ENCODE peak calls at places on chromosome 14, in eight cellular contexts. K is Karpas-422, W is left ventricle myocardium inferior, E is adrenal gland, O is mucosa of descending colon, G is IMR-90, X is uterus, Y is tibial artery. Q is an unnamed sample. For H3K9me3, the result is how much of the 10 kb centered on the place peaks cover.

GRCh38 chr14:54704768-54705167 is 137.8 kb downstream of the SAMD4A start:
- DNase-seq in G (no peak), X (no peak), K (no peak), W (no peak), E (no peak), O (no peak), Y (no peak), Q (no peak)

GRCh38 chr14:65928995-65929394 is 516.5 kb downstream of the FUT8 start:
- DNase-seq in G (no peak), Y (no peak), W (no peak), X (no peak), K (no peak), O (no peak), E (no peak), Q (no peak)

GRCh38 chr14:64760146-64760755 is 56.0 kb downstream of the PLEKHG3 start:
- DNase-seq in G (peak), E (peak), Y (peak), K (peak), O (peak), W (no peak), X (peak), Q (peak)

GRCh38 chr14:85415015-85415712 is 114.8 kb upstream of the FLRT2 start:
- DNase-seq in G (peak), X (peak), Y (no peak), W (peak), E (peak), K (no peak), O (peak), Q (no peak)

GRCh38 chr14:78074546-78074945 is 95.6 kb upstream of the NRXN3 start:
- DNase-seq in O (no peak), K (no peak), Y (no peak), X (no peak), W (no peak), E (no peak), G (no peak), Q (no peak)

GRCh38 chr14:65370890-65371289 is 41.6 kb upstream of the FUT8 start:
- DNase-seq in W (no peak), O (no peak), E (no peak), X (no peak), G (no peak), K (no peak), Y (no peak), Q (no peak)

GRCh38 chr14:80055912-80056801 is 155.1 kb downstream of the DIO2 start:
- DNase-seq in X (no peak), G (peak), E (peak), Y (peak), O (peak), K (peak), W (no peak), Q (no peak)

GRCh38 chr14:76550534-76550933 is 174.6 kb downstream of the ESRRB start:
- DNase-seq in Y (no peak), W (no peak), G (no peak), X (no peak), E (no peak), O (no peak), K (no peak), Q (no peak)

GRCh38 chr14:26286806-26287205 is 311.0 kb downstream of the NOVA1 start:
- DNase-seq in K (no peak), O (no peak), E (no peak), G (peak), X (no peak), W (no peak), Y (no peak), Q (no peak)

GRCh38 chr14:71856199-71856919 is 75.9 kb upstream of the RGS6 start:
- DNase-seq in O (no peak), E (no peak), W (no peak), G (no peak), X (no peak), K (no peak), Y (no peak), Q (no peak)

GRCh38 chr14:55713496-55713895 is 133.5 kb downstream of the KTN1 start:
- DNase-seq in Y (no peak), E (no peak), O (no peak), K (no peak), X (no peak), W (no peak), G (no peak), Q (no peak)

GRCh38 chr14:81382517-81383225 is 17.5 kb downstream of the STON2 start:
- DNase-seq in K (no peak), E (no peak), X (no peak), Y (no peak), W (no peak), O (no peak), G (no peak), Q (no peak)

GRCh38 chr14:61642246-61642982 is 52.9 kb upstream of the HIF1A start:
- DNase-seq in X (no peak), G (peak), E (no peak), Y (no peak), O (peak), K (peak), W (no peak), Q (no peak)

GRCh38 chr14:79916281-79916680 is 295.0 kb downstream of the DIO2 start:
- DNase-seq in Y (no peak), O (no peak), G (no peak), W (no peak), K (no peak), X (no peak), E (no peak), Q (no peak)

GRCh38 chr14:75654127-75654732 is 6.4 kb downstream of the ERG28 start:
- DNase-seq in O (peak), W (peak), G (peak), X (peak), Y (peak), K (peak), E (peak), Q (peak)

GRCh38 chr14:91100086-91100485 is 13.8 kb upstream of the DGLUCY start:
- DNase-seq in X (no peak), O (no peak), W (no peak), Y (no peak), E (no peak), K (no peak), G (no peak), Q (no peak)

GRCh38 chr14:50801706-50802105 is 29.3 kb downstream of the NIN start:
- DNase-seq in G (peak), W (no peak), O (no peak), Y (no peak), X (no peak), E (no peak), K (no peak), Q (no peak)

DNA sequence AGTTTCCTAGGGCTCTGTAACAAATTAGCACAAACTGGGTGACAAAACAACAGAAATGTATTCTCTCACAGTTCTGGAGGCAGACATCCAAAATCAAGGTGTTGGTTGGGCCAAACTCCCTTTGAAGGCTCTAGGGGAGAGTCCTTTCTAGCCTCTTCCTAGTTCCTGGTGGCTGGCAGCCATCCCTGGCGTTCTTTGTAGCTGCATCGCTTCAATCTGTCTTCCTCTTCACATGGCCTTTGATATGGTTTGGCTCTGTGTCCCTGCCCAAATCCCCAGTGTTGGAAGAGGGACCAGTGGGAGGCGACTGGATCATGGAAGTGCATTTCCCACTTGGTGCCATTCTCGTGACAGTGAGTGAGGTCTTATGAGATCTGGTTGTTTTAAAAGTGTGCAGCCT is 117.5 kb downstream of the VRK1 start:
- DNase-seq in W (no peak), G (no peak), X (no peak), K (no peak), Y (no peak), E (no peak), O (no peak), Q (no peak)
- H3K9me3 ChIP-seq in W (under half), G (under half), X (under half), K (under half), Y (under half), E (under half), O (under half), Q (under half)

GRCh38 chr14:74239848-74240793 is 872 bp downstream of the VSX2 start:
- DNase-seq in G (no peak), W (no peak), Y (no peak), K (no peak), X (no peak), E (no peak), O (no peak), Q (no peak)

GRCh38 chr14:74238974-74239847 is at the start of gene VSX2:
- DNase-seq in W (no peak), E (no peak), Y (no peak), K (no peak), G (no peak), X (no peak), O (no peak), Q (no peak)

GRCh38 chr14:74240794-74241610 is 1.8 kb downstream of the VSX2 start:
- DNase-seq in X (no peak), O (no peak), E (no peak), G (no peak), Y (no peak), K (no peak), W (no peak), Q (no peak)

GRCh38 chr14:74235017-74235416 is 4.2 kb upstream of the VSX2 start:
- DNase-seq in O (no peak), K (no peak), G (no peak), W (no peak), Y (no peak), X (no peak), E (no peak), Q (no peak)

GRCh38 chr14:74237441-74237840 is 1.8 kb upstream of the VSX2 start:
- DNase-seq in O (no peak), K (no peak), X (no peak), E (no peak), Y (no peak), G (no peak), W (no peak), Q (no peak)
- H3K9me3 ChIP-seq in O (under half), K (under half), X (under half), E (under half), Y (under half), G (under half), W (under half), Q (under half)

GRCh38 chr14:105860615-105861580 is 334.5 kb downstream of the TMEM121 start:
- DNase-seq in W (peak), O (no peak), K (peak), E (peak), Y (no peak), X (peak), G (no peak), Q (peak)
- H3K9me3 ChIP-seq in W (under half), O (under half), K (under half), E (under half), Y (under half), X (under half), G (half or more), Q (under half)

GRCh38 chr14:32996343-32996742 is 57.7 kb downstream of the NPAS3 start:
- DNase-seq in W (no peak), G (no peak), X (no peak), E (no peak), K (no peak), Y (no peak), O (no peak), Q (no peak)
- H3K9me3 ChIP-seq in W (under half), G (under half), X (under half), E (under half), K (under half), Y (under half), O (under half), Q (under half)

DNA sequence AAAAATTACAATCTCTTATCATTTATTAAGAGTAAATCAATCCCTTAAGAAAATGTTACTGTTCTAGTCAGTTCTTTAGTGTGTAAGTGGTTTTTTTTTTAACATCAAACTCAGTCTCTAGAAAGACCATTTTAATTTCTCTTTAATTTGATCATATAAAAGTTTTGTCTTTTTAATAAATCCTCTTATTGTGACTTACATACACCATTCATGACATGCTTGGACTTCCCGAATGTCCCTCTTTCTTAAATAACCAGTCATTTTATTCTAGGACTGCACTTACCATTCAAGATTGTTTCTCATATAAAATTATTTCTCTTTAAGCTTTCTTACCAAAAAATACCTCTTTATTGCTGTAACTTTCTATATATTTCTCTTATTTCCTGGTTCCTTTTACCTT is 60.8 kb upstream of the EVL start:
- DNase-seq in E (no peak), Y (no peak), K (no peak), O (no peak), W (no peak), X (no peak), G (no peak), Q (no peak)
- H3K9me3 ChIP-seq in E (under half), Y (under half), K (under half), O (under half), W (under half), X (under half), G (under half), Q (under half)

Q was measured in lower lobe of right lung.